ENCODE peak calls at places on chromosomes 11 and 22, in nine cellular contexts. U, A, Y, W, P, Z, T, F and E are unnamed samples. For H3K4me1, the result is how much of the 10 kb centered on the place peaks cover.

GRCh38 chr22:21963286-21963685 is 10.6 kb upstream of the PPM1F start:
- DNase-seq in T (no peak), A (no peak), F (no peak), Y (no peak), Z (no peak), W (no peak), U (no peak), P (no peak), E (no peak)

GRCh38 chr11:65553301-65554001 is 4.7 kb downstream of the LTBP3 start:
- DNase-seq in F (peak), A (no peak), Y (peak), U (no peak), T (peak), Z (no peak), P (peak), W (no peak), E (no peak)

GRCh38 chr11:84234011-84234410 is 947.8 kb upstream of the CCDC90B start:
- DNase-seq in U (no peak), T (no peak), P (no peak), W (no peak), Y (no peak), F (no peak), A (no peak), Z (no peak), E (no peak)

GRCh38 chr11:7576671-7577225 is 62.9 kb downstream of the PPFIBP2 start:
- DNase-seq in P (no peak), U (no peak), W (no peak), Y (no peak), F (no peak), T (no peak), A (no peak), Z (no peak), E (no peak)

GRCh38 chr11:66637557-66638176 is 836 bp upstream of the RBM4 start:
- DNase-seq in Y (peak), P (no peak), T (no peak), W (no peak), U (no peak), Z (no peak), A (no peak), F (no peak), E (no peak)

GRCh38 chr11:31443802-31444201 is 65.6 kb downstream of the IMMP1L start:
- DNase-seq in W (no peak), Z (no peak), A (no peak), F (no peak), U (no peak), P (no peak), T (no peak), Y (no peak), E (no peak)

GRCh38 chr11:34405079-34405858 is 33.5 kb upstream of the CAT start:
- DNase-seq in A (no peak), Z (no peak), F (no peak), U (no peak), P (no peak), T (no peak), W (no peak), Y (peak), E (no peak)

GRCh38 chr11:33658195-33658900 is 42.3 kb downstream of the C11orf91 start:
- DNase-seq in F (no peak), P (no peak), Z (no peak), U (no peak), T (no peak), W (no peak), Y (peak), A (no peak), E (no peak)

GRCh38 chr11:2569731-2570210 is 125.0 kb downstream of the KCNQ1 start:
- DNase-seq in T (no peak), Y (no peak), W (no peak), P (peak), U (no peak), F (no peak), A (no peak), Z (no peak), E (no peak)

GRCh38 chr11:72260574-72260973 is 16.6 kb upstream of the PHOX2A start:
- DNase-seq in F (no peak), A (no peak), U (no peak), W (no peak), Y (no peak), Z (no peak), P (no peak), T (no peak), E (no peak)

GRCh38 chr22:33402325-33402724 is 344.1 kb upstream of the SYN3 start:
- DNase-seq in A (no peak), U (no peak), F (no peak), Y (no peak), Z (no peak), W (no peak), P (no peak), T (no peak), E (no peak)

GRCh38 chr22:44136112-44136511 is 44.6 kb upstream of the PARVG start:
- DNase-seq in W (no peak), F (no peak), T (no peak), U (no peak), Y (no peak), Z (no peak), P (peak), A (no peak), E (no peak)

GRCh38 chr11:77136074-77136473 is 8.0 kb downstream of the MYO7A start:
- DNase-seq in A (no peak), T (no peak), Y (no peak), Z (no peak), U (no peak), P (no peak), F (no peak), W (no peak), E (no peak)

GRCh38 chr11:46555269-46556054 is 38.4 kb downstream of the AMBRA1 start:
- DNase-seq in U (no peak), Y (no peak), W (no peak), T (no peak), F (no peak), Z (no peak), P (no peak), A (no peak), E (no peak)

GRCh38 chr11:59716051-59716450 is 2.4 kb upstream of the OR10V1 start:
- DNase-seq in U (no peak), Z (no peak), W (no peak), A (no peak), F (no peak), T (no peak), P (no peak), Y (peak), E (no peak)

GRCh38 chr11:1349074-1349931 is 39.9 kb upstream of the TOLLIP start:
- DNase-seq in U (no peak), W (no peak), T (no peak), F (no peak), Y (no peak), Z (no peak), P (peak), A (no peak), E (no peak)

GRCh38 chr11:7353100-7353499 is 101.4 kb downstream of the SYT9 start:
- DNase-seq in W (no peak), A (no peak), T (peak), U (peak), P (no peak), Y (peak), Z (peak), F (no peak), E (no peak)

GRCh38 chr11:76648929-76649328 is 21.6 kb downstream of the LRRC32 start:
- DNase-seq in W (no peak), Y (no peak), P (no peak), Z (no peak), T (no peak), U (no peak), A (no peak), F (peak), E (no peak)

GRCh38 chr11:15258433-15259350 is 144.0 kb downstream of the INSC start:
- DNase-seq in F (no peak), A (no peak), U (peak), P (no peak), W (no peak), Y (peak), T (no peak), Z (peak), E (no peak)
- TF ChIP-seq POLR2A in F (no peak), A (no peak), U (no peak), P (no peak), W (no peak), Y (no peak), T (no peak), Z (no peak), E (no peak)

DNA sequence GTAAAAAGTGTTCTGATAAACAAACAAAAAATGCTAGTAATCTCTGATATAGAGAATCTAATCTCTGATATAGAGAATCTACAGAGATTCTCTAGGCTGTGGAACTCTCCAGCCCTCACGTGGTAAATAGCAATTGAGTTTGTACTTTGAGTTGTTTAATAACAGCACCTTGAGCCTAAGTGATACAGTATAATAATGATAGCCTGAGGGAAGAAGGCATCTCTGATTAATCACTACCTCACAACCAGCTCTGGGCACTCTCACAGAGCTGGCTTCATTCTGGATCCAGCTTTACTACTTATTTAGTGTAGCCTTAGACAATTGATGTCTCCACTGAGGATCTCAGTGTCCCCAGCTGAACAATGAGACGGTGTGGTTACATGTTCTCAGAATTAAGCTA is 88.6 kb upstream of the DRD2 start:
- DNase-seq in Z (no peak), U (no peak), T (no peak), P (no peak), W (no peak), F (no peak), A (no peak), Y (no peak), E (no peak)
- TF ChIP-seq CTCF in Z (no peak), U (no peak), T (no peak), P (no peak), W (no peak), F (no peak), A (no peak), Y (no peak), E (no peak)

GRCh38 chr22:31215018-31215535 is 3.0 kb downstream of the LIMK2 start:
- DNase-seq in T (no peak), F (no peak), A (no peak), U (no peak), P (no peak), Y (no peak), W (no peak), Z (no peak), E (no peak)

GRCh38 chr22:31223786-31224191 is 11.7 kb downstream of the LIMK2 start:
- DNase-seq in U (no peak), W (no peak), Z (no peak), P (no peak), Y (no peak), T (no peak), F (no peak), A (no peak), E (peak)

GRCh38 chr22:31217890-31218287 is 5.8 kb downstream of the LIMK2 start:
- DNase-seq in A (no peak), Y (no peak), U (no peak), F (no peak), T (no peak), W (no peak), Z (no peak), P (no peak), E (no peak)

GRCh38 chr22:31221084-31221483 is 9.0 kb downstream of the LIMK2 start:
- DNase-seq in T (no peak), U (no peak), Z (no peak), A (no peak), P (no peak), Y (no peak), W (no peak), F (no peak), E (no peak)

DNA sequence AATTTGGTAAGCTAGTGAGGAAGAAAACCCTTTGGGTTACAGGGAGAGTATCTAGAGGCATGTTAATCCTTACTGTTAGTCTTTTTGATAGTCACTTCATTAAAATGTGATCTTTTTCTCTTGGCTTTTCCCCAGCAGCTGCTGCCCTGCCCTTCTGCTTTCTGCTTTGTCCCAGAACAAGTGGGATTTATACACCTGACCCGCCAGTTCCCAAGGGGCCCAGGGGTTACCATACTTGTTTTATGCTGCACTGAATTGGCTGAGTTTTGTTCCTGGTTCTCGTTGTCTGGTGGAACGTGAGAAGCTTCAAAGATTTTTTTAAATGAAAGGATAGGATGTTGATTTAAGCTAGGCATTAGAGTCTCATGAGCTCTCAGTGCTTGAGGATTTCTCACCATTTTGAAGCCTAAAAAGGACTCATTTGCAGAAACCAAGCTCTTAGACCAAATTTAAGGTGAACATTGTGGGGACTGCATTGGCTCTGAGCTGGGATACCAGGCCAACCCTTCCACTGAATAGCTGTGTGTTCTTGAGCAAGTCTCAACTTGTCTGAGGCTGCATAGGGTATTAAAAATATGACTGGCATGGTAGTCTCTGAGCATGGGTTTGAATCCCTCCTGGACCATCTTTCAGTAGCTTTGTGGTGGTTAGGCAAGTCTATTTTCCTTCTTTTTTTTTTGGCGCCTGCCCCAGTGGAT is 6.6 kb downstream of the LIMK2 start:
- DNase-seq in P (no peak), F (no peak), U (no peak), W (no peak), Y (no peak), A (no peak), Z (no peak), T (no peak), E (no peak)
- H3K4me1 ChIP-seq in P (under half), F (half or more), U (half or more), W (under half), Y (under half), A (half or more), Z (under half), T (half or more), E (under half)

DNA sequence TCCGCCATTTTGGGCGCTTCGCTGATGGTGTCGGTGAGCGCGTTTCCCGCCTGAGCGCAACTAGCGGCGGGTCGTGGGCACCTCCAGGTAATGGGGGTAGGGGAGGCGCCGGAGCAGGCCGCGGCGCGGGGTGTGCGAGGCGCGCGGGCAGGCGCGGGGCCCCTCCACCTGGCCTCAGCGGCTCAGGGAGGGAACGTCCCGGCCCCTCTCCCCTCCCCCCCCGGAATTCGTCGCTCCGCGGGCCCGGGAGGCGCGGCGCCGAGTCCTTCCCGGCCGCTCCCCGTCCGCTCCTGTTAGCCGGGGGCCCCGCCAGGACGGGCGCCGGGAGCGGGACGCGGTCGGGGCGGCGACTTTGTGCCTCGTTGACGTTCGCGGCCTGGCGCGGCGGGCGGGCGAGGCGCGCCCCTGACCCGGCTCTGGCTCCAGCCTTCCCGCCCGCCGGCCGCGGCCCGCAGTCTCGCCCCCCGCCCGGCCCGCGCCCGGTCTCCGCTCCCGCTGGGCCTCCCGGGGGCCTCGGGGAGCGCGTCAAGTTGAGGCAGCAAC is at the start of gene PPP6R3:
- DNase-seq in P (peak), F (no peak), Y (no peak), T (no peak), U (no peak), W (no peak), Z (peak), A (no peak), E (no peak)
- TF ChIP-seq POLR2A in P (no peak), F (no peak), Y (peak), T (peak), U (peak), W (no peak), Z (peak), A (no peak), E (peak)

GRCh38 chr22:46579751-46580449 is 40.3 kb upstream of the GRAMD4 start:
- DNase-seq in Y (no peak), T (no peak), P (peak), W (no peak), Z (no peak), U (no peak), A (no peak), F (no peak), E (no peak)

GRCh38 chr22:46578251-46578823 is 40.9 kb upstream of the CELSR1 start:
- DNase-seq in T (no peak), Z (no peak), P (peak), F (no peak), Y (no peak), W (no peak), A (no peak), U (no peak), E (no peak)

GRCh38 chr22:46580940-46581579 is 39.1 kb upstream of the GRAMD4 start:
- DNase-seq in U (no peak), F (no peak), T (no peak), W (no peak), Z (no peak), P (peak), Y (no peak), A (no peak), E (no peak)

GRCh38 chr22:46577361-46578249 is 40.2 kb upstream of the CELSR1 start:
- DNase-seq in Z (no peak), W (no peak), A (no peak), P (peak), F (no peak), Y (no peak), T (peak), U (no peak), E (peak)

GRCh38 chr22:46578824-46579561 is 41.2 kb upstream of the GRAMD4 start:
- DNase-seq in F (no peak), W (no peak), U (peak), Z (no peak), A (peak), P (peak), T (peak), Y (peak), E (peak)
- TF ChIP-seq CTCF in F (no peak), W (no peak), U (no peak), Z (no peak), A (no peak), P (no peak), T (no peak), Y (no peak), E (no peak)

GRCh38 chr22:50228366-50228765 is 16.5 kb downstream of the TUBGCP6 start:
- DNase-seq in A (no peak), T (no peak), F (no peak), W (no peak), Z (no peak), P (no peak), Y (no peak), U (no peak), E (no peak)

GRCh38 chr22:50236731-50237409 is 8.0 kb downstream of the TUBGCP6 start:
- DNase-seq in A (no peak), F (no peak), P (no peak), U (no peak), W (no peak), T (no peak), Y (no peak), Z (peak), E (no peak)

GRCh38 chr22:50229370-50229769 is 15.5 kb downstream of the TUBGCP6 start:
- DNase-seq in P (no peak), Y (no peak), U (no peak), A (no peak), W (no peak), F (no peak), Z (no peak), T (no peak), E (no peak)

GRCh38 chr22:50232481-50233151 is 12.2 kb downstream of the TUBGCP6 start:
- DNase-seq in A (no peak), Z (no peak), U (no peak), Y (no peak), T (no peak), F (no peak), P (no peak), W (no peak), E (no peak)

GRCh38 chr22:50233223-50233622 is 11.6 kb downstream of the TUBGCP6 start:
- DNase-seq in Y (no peak), T (no peak), P (no peak), U (no peak), W (no peak), A (no peak), Z (no peak), F (no peak), E (no peak)
- H3K4me1 ChIP-seq in Y (under half), T (under half), P (under half), U (under half), W (under half), A (under half), Z (under half), F (under half), E (under half)

GRCh38 chr22:36323855-36324331 is 63.9 kb downstream of the MYH9 start:
- DNase-seq in A (no peak), Y (no peak), U (no peak), P (no peak), F (no peak), Z (no peak), W (no peak), T (no peak), E (no peak)

GRCh38 chr22:36324414-36324813 is 63.4 kb downstream of the MYH9 start:
- DNase-seq in W (no peak), Y (no peak), P (no peak), A (no peak), F (no peak), U (no peak), T (no peak), Z (no peak), E (no peak)

GRCh38 chr22:36321797-36322601 is 65.8 kb downstream of the MYH9 start:
- DNase-seq in T (no peak), A (no peak), Z (no peak), F (peak), Y (no peak), U (no peak), W (no peak), P (peak), E (no peak)

GRCh38 chr22:36322602-36322915 is 65.2 kb downstream of the MYH9 start:
- DNase-seq in T (no peak), U (no peak), Y (no peak), W (no peak), F (peak), Z (no peak), P (no peak), A (no peak), E (no peak)

DNA sequence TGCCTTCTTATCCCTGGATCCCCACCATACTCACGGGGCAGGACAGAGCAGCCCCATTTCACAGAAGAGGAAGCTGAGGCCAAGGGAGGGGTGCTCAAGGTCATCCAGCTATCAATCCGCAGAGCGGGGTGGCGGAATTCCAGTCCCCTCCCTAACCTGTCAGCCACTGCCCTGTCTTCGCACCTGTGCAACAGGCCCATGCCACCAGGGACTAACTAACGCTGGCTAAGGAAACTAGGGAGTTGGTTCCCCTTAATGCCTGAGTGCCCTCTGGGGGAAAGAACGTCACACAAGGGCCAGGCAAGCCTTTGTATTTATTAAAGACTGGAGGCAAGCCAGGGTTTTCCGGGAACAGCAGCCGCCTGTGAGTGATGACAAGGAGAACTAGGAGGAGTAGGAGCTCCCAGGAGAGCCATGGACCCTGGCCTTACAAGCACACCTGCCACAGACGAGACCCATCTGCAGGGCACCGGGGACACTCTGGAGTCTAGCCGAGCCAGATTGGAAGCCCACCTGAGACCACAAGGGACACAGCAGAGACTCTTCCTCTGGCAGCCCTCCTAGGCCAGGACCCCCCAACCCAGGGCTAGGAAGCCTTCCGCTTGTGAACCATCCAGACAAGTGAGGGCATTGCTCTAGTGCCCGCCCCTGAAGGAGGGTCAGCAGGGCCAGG is 64.4 kb downstream of the MYH9 start:
- DNase-seq in U (peak), W (no peak), P (no peak), T (peak), A (peak), Y (no peak), Z (no peak), F (peak), E (peak)
- TF ChIP-seq POLR2A in U (no peak), W (no peak), P (no peak), T (no peak), A (no peak), Y (no peak), Z (no peak), F (peak), E (no peak)

DNA sequence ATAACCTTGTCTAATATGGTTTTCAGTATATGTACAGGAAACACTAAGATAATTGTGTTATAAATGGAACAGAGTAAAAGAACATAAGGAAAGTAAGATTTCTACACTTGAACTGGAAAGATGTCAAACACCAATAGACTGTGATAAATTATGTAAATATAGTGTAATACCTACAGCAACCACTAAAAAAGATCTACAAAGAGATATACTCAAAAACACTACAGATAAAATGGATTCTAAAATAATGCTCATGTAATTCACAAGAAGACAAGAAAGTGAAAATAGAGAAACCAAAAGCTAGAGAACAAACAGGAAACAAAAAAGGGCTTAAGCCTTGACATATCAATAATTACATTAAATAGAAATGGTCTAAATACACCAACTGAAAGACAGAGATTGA is 30.9 kb downstream of the DEUP1 start:
- DNase-seq in U (no peak), F (no peak), Z (no peak), W (no peak), T (no peak), P (no peak), A (no peak), Y (no peak), E (no peak)
- TF ChIP-seq CTCF in U (no peak), F (no peak), Z (no peak), W (no peak), T (no peak), P (no peak), A (peak), Y (no peak), E (no peak)